ENCODE peak calls at places on chromosomes 1 and 21, in five cellular contexts. U, Z, J, X and L are unnamed samples.
A peak's percentile ranks its signal among the peaks of the same experiment; 100 is the strongest.

GRCh38 chr1:224707849-224708725 is 92.0 kb downstream of the CNIH3 start:
- DNase-seq in U (no peak), Z (no peak), J (peak; percentile 83), X (peak; percentile 46), L (no peak)

GRCh38 chr1:239386453-239387303 is at the start of gene CHRM3:
- DNase-seq in U (peak; percentile 85), Z (peak; percentile 89), J (no peak), X (no peak), L (peak; percentile 66)

GRCh38 chr21:33789697-33790096 is 125.9 kb downstream of the ATP5PO start:
- DNase-seq in U (no peak), Z (no peak), J (no peak), X (peak; percentile 15), L (no peak)

GRCh38 chr1:21651214-21652042 is 17.7 kb downstream of the RAP1GAP start:
- DNase-seq in U (peak; percentile 67), Z (peak; percentile 73), J (no peak), X (no peak), L (peak; percentile 62)

GRCh38 chr1:228889289-228889688 is 154.0 kb downstream of the RHOU start:
- DNase-seq in U (no peak), Z (no peak), J (no peak), X (no peak), L (no peak)

GRCh38 chr1:169949139-169949538 is 55.4 kb upstream of the SCYL3 start:
- DNase-seq in U (no peak), Z (no peak), J (peak; percentile 39), X (peak; percentile 65), L (no peak)

GRCh38 chr1:29706936-29707335 is 470.6 kb downstream of the PTPRU start:
- DNase-seq in U (peak; percentile 92), Z (peak; percentile 91), J (peak; percentile 44), X (peak; percentile 50), L (peak; percentile 72)

GRCh38 chr1:236692128-236692527 is 5.8 kb downstream of the ACTN2 start:
- DNase-seq in U (peak; percentile 40), Z (no peak), J (no peak), X (no peak), L (no peak)

DNA sequence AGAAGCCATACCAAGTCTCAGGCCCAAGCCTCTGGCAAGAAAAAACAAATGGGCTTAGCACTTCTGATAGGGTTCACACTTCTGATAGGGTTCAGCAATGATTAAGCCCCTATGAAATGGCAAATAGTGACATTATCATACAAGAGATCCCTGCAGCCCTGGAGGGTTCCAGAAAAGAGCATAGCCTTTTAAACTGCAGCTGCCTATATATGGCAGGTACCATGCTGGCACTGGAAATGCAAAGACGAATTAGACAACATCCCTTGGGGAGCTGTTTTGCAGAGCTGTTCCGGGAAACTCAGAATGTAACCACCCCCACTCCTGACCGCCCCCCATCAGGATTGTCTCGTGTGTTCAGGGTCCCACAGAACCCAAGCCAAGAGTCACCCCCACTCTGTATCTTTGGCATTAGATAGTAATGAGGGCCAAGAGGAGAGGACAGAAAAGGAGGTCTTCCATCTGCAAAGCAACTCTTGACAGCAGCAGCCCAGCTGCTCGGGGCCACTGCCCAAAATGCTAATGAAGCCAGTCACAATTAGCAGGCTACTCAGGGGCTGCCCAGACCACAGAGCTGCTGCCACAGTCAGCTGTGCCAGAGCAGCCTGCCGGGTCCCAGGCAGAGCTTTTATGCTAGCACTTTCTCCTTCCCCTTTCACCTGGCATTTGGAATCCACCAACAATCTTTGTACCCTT is 50.9 kb downstream of the ITPKB start:
- DNase-seq in U (peak; percentile 48), Z (no peak), J (no peak), X (no peak), L (no peak)
- H2BK15ac ChIP-seq in U (no peak overlapping the region), Z (no peak overlapping the region), J (no peak overlapping the region), X (no peak overlapping the region), L (no peak overlapping the region)

GRCh38 chr1:23553206-23553895 is 6.0 kb downstream of the ID3 start:
- DNase-seq in U (no peak), Z (peak; percentile 17), J (no peak), X (peak; percentile 43), L (no peak)
- H3K18ac ChIP-seq in U (peak overlapping the region; percentile 54), Z (no peak overlapping the region), J (peak overlapping the region; percentile 3), X (peak overlapping the region; percentile 96), L (peak overlapping the region; percentile 98)

DNA sequence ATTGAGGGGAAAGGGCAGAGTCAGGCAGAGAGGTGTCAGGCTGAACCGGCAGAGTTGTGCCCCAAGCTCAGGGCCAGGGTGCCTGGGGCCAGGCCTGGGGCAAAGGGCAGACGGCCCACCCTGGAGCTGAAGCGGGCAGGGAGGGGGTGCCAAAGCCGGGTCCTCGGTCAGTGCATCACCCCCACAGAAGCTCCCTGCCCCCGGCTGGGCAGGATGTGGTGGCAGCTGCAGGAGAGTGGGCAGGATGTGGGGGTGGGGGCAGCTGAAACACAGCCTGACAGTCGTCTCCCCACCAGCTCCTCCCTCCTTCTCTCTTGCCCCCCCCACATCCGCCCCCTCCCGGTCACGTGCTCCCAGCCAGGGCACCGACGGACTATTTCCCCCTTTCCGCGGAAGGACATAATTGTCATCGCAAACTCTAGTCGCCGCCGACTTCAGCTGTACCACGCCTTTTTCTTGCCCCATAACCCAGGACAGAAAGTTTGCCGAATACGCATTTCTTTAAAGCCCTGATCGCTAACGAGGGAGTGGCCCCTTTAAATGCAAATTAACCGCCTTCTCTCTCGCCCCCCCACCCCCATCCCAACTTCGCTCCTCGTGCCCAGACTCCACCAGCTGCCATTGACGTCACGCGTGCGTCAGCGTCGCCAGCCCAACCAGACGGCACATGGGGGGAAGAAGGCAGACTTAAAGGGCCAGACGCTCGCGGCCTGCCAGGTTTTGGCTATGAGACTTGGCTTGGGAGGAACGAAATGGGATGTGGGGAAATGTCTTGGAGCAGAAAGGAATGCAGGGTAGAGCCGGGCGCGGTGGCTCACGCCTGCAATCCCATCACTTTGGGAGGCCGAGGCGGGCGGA is 4.5 kb upstream of the MEF2D start:
- DNase-seq in U (peak; percentile 99), Z (peak; percentile 98), J (peak; percentile 99), X (peak; percentile 99), L (peak; percentile 91)
- H2BK120ac ChIP-seq in U (peak overlapping the region; percentile 6), Z (peak overlapping the region; percentile 52), J (peak overlapping the region; percentile 100), X (peak overlapping the region; percentile 99), L (peak overlapping the region; percentile 84)

GRCh38 chr1:16146888-16147614 is 8.8 kb downstream of the EPHA2 start:
- DNase-seq in U (peak; percentile 93), Z (no peak), J (peak; percentile 65), X (peak; percentile 68), L (no peak)
- H2BK15ac ChIP-seq in U (no peak overlapping the region), Z (no peak overlapping the region), J (peak overlapping the region; percentile 79), X (peak overlapping the region; percentile 82), L (peak overlapping the region; percentile 99)

GRCh38 chr1:53415432-53415831 is 43.8 kb upstream of the DMRTB1 start:
- DNase-seq in U (peak; percentile 66), Z (no peak), J (no peak), X (no peak), L (no peak)
- H3K18ac ChIP-seq in U (peak overlapping the region; percentile 0), Z (peak overlapping the region; percentile 24), J (no peak overlapping the region), X (no peak overlapping the region), L (no peak overlapping the region)

DNA sequence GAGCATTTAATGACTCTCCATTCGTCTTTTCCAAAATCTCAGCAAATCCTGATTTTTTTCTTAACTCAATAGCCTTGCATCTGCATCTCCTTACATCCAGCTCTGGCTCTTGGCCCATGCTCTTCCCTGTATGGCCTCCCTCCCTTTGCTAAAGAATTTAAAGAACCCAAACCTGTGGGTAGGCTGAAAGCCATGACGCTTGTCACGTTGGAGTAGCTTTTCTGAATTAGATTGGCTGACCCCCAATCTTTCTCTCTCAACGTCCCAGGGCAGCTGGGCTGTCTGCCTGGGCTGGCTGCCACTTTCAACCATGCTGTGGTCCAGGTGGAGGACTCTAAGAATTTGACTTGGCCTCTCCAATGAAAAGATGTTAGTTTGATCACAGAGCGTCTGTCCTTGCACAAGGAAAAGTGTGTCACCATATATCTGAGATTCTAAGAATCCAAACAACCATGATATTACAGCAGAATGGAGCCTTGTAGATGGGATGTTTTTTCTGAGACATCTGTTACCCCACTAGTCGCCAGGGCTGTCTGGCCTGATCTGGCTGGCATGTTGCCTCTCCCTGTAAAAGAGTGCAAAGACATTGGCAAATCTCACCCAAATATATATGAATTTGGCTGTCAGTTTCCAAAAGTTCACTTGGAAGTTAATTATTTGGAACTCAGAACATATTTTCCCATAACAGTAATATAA is 6.5 kb upstream of the IGSF3 start:
- DNase-seq in U (no peak), Z (no peak), J (no peak), X (no peak), L (no peak)
- H2BK120ac ChIP-seq in U (no peak overlapping the region), Z (no peak overlapping the region), J (no peak overlapping the region), X (no peak overlapping the region), L (no peak overlapping the region)

GRCh38 chr1:244751271-244751895 is 84.1 kb upstream of the COX20 start:
- DNase-seq in U (no peak), Z (no peak), J (no peak), X (no peak), L (no peak)
- H2BK15ac ChIP-seq in U (no peak overlapping the region), Z (no peak overlapping the region), J (no peak overlapping the region), X (no peak overlapping the region), L (no peak overlapping the region)

GRCh38 chr1:20290624-20291597 is at the start of gene VWA5B1:
- DNase-seq in U (peak; percentile 98), Z (peak; percentile 94), J (no peak), X (peak; percentile 64), L (peak; percentile 86)
- H3K18ac ChIP-seq in U (no peak within 1 kb of the TSS), Z (peak within 1 kb of the TSS; percentile 51), J (no peak within 1 kb of the TSS), X (no peak within 1 kb of the TSS), L (peak within 1 kb of the TSS; percentile 86)

GRCh38 chr1:153958111-153958960 is at the start of gene CRTC2:
- DNase-seq in U (peak; percentile 100), Z (peak; percentile 99), J (peak; percentile 98), X (peak; percentile 99), L (peak; percentile 97)
- H2BK120ac ChIP-seq in U (no peak within 1 kb of the TSS), Z (no peak within 1 kb of the TSS), J (peak within 1 kb of the TSS; percentile 23), X (no peak within 1 kb of the TSS), L (no peak within 1 kb of the TSS)